ENCODE peak calls at places on chromosome 22, in nine cellular contexts. X is tibial artery, L is heart left ventricle, W is IMR-90, M is lower lobe of right lung, A is A549, V is left ventricle myocardium inferior, B is heart right ventricle, Y is uterus. O is an unnamed sample.

GRCh38 chr22:44668190-44668885 is 33.7 kb upstream of the PRR5 start:
- DNase-seq in A (no peak), W (no peak), V (no peak), L (no peak), X (no peak), Y (no peak), B (peak), M (peak), O (no peak)

GRCh38 chr22:41848468-41848867 is 15.6 kb downstream of the SREBF2 start:
- DNase-seq in B (no peak), L (no peak), Y (no peak), X (peak), V (peak), W (no peak), A (no peak), M (peak), O (no peak)

GRCh38 chr22:49237703-49238102 is 590.0 kb downstream of the BRD1 start:
- DNase-seq in W (no peak), B (no peak), X (peak), A (no peak), Y (no peak), V (no peak), M (no peak), L (no peak), O (no peak)

GRCh38 chr22:49156662-49157285 is 670.9 kb downstream of the BRD1 start:
- DNase-seq in M (no peak), B (no peak), Y (no peak), W (no peak), A (no peak), X (peak), V (no peak), L (no peak), O (no peak)

GRCh38 chr22:19523240-19524169 is 705 bp downstream of the CLDN5 start:
- DNase-seq in L (no peak), B (no peak), Y (no peak), V (no peak), X (no peak), M (no peak), A (no peak), W (peak), O (no peak)

GRCh38 chr22:49466926-49467590 is 360.6 kb downstream of the BRD1 start:
- DNase-seq in M (no peak), A (no peak), W (no peak), V (no peak), Y (no peak), X (no peak), B (no peak), L (no peak), O (no peak)

GRCh38 chr22:31818481-31819392 is 64.9 kb downstream of the DEPDC5 start:
- DNase-seq in B (no peak), L (no peak), X (no peak), V (no peak), A (no peak), Y (no peak), W (peak), M (no peak), O (no peak)

GRCh38 chr22:17607891-17608521 is 20.5 kb downstream of the ATP6V1E1 start:
- DNase-seq in Y (no peak), X (no peak), W (peak), A (no peak), B (no peak), L (no peak), V (no peak), M (no peak), O (no peak)

GRCh38 chr22:17097062-17097461 is 12.3 kb downstream of the IL17RA start:
- DNase-seq in V (no peak), X (peak), B (no peak), A (no peak), Y (no peak), W (no peak), M (no peak), L (no peak), O (peak)

GRCh38 chr22:44330727-44331660 is 18.2 kb upstream of the SHISAL1 start:
- DNase-seq in L (no peak), B (no peak), M (no peak), W (no peak), A (no peak), Y (no peak), V (no peak), X (no peak), O (no peak)

GRCh38 chr22:50148991-50149721 is 21.4 kb upstream of the PANX2 start:
- DNase-seq in M (peak), V (peak), B (peak), A (peak), X (no peak), L (peak), Y (no peak), W (peak), O (peak)

GRCh38 chr22:29837780-29838598 is at the start of gene ASCC2:
- DNase-seq in W (peak), V (peak), Y (peak), M (peak), A (peak), L (peak), B (peak), X (peak), O (peak)
- TF ChIP-seq CTCF in W (no peak), V (peak), Y (no peak), M (no peak), A (no peak), L (no peak), B (peak), X (peak), O (no peak)

DNA sequence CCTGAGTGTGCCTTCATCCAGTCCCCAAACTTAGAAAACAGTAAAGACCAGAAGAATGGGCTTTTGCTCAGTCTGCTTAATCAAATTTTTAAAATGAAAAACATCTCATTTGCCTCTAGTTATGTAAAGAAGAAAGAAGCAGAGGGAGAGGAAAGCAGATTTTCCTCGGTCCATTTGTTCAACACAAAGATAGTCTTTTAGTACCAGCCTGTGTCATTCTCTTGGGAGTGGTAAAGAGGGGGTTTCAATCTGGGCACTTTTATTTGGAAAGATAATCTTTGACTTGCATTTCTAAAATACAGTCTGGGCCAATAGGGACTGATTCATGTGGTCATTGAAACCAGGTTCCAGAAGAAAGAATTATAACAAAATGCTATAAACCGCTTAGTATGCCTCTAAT is 29.5 kb downstream of the KREMEN1 start:
- DNase-seq in A (no peak), V (no peak), Y (no peak), X (no peak), L (no peak), W (no peak), B (no peak), M (no peak), O (no peak)
- H3K4me3 ChIP-seq in A (no peak), V (no peak), Y (no peak), X (no peak), L (no peak), W (no peak), B (no peak), M (no peak), O (no peak)

GRCh38 chr22:46998346-46998745 is 235.9 kb downstream of the TBC1D22A start:
- DNase-seq in L (no peak), M (no peak), X (no peak), V (no peak), W (no peak), B (no peak), Y (no peak), A (no peak), O (no peak)

GRCh38 chr22:47000888-47001287 is 238.4 kb downstream of the TBC1D22A start:
- DNase-seq in A (no peak), Y (no peak), X (no peak), W (no peak), V (no peak), B (no peak), L (no peak), M (no peak), O (no peak)

GRCh38 chr22:47002692-47003091 is 240.2 kb downstream of the TBC1D22A start:
- DNase-seq in A (no peak), W (no peak), X (no peak), B (no peak), M (no peak), V (no peak), Y (no peak), L (no peak), O (no peak)

GRCh38 chr22:47000256-47000655 is 237.8 kb downstream of the TBC1D22A start:
- DNase-seq in V (no peak), X (no peak), A (no peak), W (no peak), L (no peak), B (no peak), M (no peak), Y (no peak), O (no peak)

GRCh38 chr22:47001288-47001687 is 238.8 kb downstream of the TBC1D22A start:
- DNase-seq in A (no peak), W (no peak), B (no peak), X (no peak), Y (no peak), M (no peak), L (no peak), V (no peak), O (no peak)
- H3K27ac ChIP-seq in A (no peak), W (no peak), B (no peak), X (no peak), Y (no peak), M (no peak), L (no peak), V (no peak), O (no peak)

DNA sequence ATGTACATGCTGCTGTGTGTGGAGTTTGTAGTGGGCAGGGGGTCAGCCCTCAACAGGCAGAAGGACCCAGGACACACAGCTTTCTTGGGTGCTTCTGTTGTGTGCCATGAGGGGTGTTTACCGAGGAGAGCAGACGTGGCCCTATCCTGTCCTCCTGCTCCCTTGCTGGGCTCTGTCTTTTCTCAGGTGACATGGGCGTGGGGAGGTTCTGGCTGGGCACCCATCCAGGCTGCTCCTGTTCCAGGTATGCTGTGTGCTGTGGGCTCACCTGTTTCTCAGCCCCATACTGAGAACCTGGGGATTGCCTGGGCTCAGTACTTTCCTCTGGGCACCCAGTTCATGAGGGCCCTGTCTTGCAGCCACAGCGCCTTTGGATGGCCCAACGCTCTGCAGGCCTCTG is 23.3 kb downstream of the MICALL1 start:
- DNase-seq in M (no peak), V (no peak), W (no peak), Y (no peak), L (no peak), A (no peak), X (no peak), B (no peak), O (no peak)
- TF ChIP-seq CTCF in M (no peak), V (no peak), W (no peak), Y (no peak), L (no peak), A (no peak), X (no peak), B (no peak), O (no peak)

O was measured in coronary artery.